ENCODE peak calls at places on chromosome 17, in six cellular contexts. M is CD4-positive, alpha-beta T cell; R is body of pancreas; I is RCC 7860; X is effector memory CD4-positive, alpha-beta T cell; N is H7. V is an unnamed sample.

GRCh38 chr17:81911277-81911961 is at the start of gene PCYT2:
- DNase-seq in N (peak), M (peak), I (peak), X (peak), R (peak), V (peak)

GRCh38 chr17:80123791-80124190 is 22.4 kb downstream of the GAA start:
- DNase-seq in R (peak), X (no peak), N (no peak), I (no peak), M (no peak), V (peak)

GRCh38 chr17:81167638-81168037 is 1.6 kb upstream of the AATK start:
- DNase-seq in M (no peak), R (no peak), X (no peak), N (no peak), I (no peak), V (no peak)

GRCh38 chr17:38939987-38940386 is 14.6 kb downstream of the LASP1NB start:
- DNase-seq in R (no peak), N (no peak), X (no peak), I (no peak), M (no peak), V (no peak)

GRCh38 chr17:60573139-60573975 is 26.6 kb upstream of the PPM1D start:
- DNase-seq in M (no peak), N (no peak), I (peak), R (no peak), X (no peak), V (peak)

GRCh38 chr17:56893503-56893902 is 20.3 kb downstream of the TRIM25 start:
- DNase-seq in I (no peak), R (no peak), X (no peak), M (no peak), N (peak), V (no peak)

GRCh38 chr17:40024901-40025300 is 9.7 kb downstream of the CSF3 start:
- DNase-seq in N (no peak), M (no peak), X (no peak), I (no peak), R (no peak), V (peak)

GRCh38 chr17:19654901-19655300 is 6.3 kb downstream of the ALDH3A2 start:
- DNase-seq in N (no peak), R (no peak), X (no peak), M (no peak), I (no peak), V (no peak)

GRCh38 chr17:37438141-37438540 is 31.5 kb downstream of the TADA2A start:
- DNase-seq in M (no peak), X (no peak), R (no peak), I (no peak), N (peak), V (no peak)

GRCh38 chr17:73822371-73822770 is 178.1 kb upstream of the SDK2 start:
- DNase-seq in X (no peak), M (no peak), N (no peak), R (no peak), I (no peak), V (no peak)

GRCh38 chr17:80791758-80792284 is 199.8 kb upstream of the CHMP6 start:
- DNase-seq in X (peak), N (no peak), M (no peak), R (peak), I (peak), V (peak)

GRCh38 chr17:2710804-2711607 is 558 bp downstream of the CLUH start:
- DNase-seq in X (no peak), R (peak), M (no peak), N (peak), I (no peak), V (no peak)

GRCh38 chr17:49830605-49831004 is 17.3 kb downstream of the TAC4 start:
- DNase-seq in M (no peak), X (no peak), N (no peak), I (peak), R (no peak), V (peak)

GRCh38 chr17:41322264-41322902 is 6.9 kb upstream of the KRTAP17-1 start:
- DNase-seq in N (peak), M (no peak), I (peak), X (no peak), R (no peak), V (peak)

GRCh38 chr17:67365762-67366192 is 600 bp downstream of the PSMD12 start:
- DNase-seq in X (no peak), I (peak), R (no peak), N (no peak), M (no peak), V (no peak)

GRCh38 chr17:34241062-34241461 is 14.0 kb upstream of the CCL2 start:
- DNase-seq in X (no peak), R (peak), I (no peak), N (no peak), M (no peak), V (no peak)

GRCh38 chr17:19755821-19756510 is 7.9 kb upstream of the ALDH3A1 start:
- DNase-seq in I (no peak), X (no peak), N (peak), M (no peak), R (no peak), V (no peak)

GRCh38 chr17:82105882-82106696 is 8.1 kb upstream of the FASN start:
- DNase-seq in M (peak), R (no peak), I (peak), N (peak), X (peak), V (peak)

GRCh38 chr17:43650471-43650870 is 11.3 kb downstream of the MEOX1 start:
- DNase-seq in M (no peak), N (no peak), R (no peak), I (no peak), X (no peak), V (no peak)

GRCh38 chr17:58630883-58631522 is 60.8 kb downstream of the TEX14 start:
- DNase-seq in R (peak), I (no peak), N (peak), M (no peak), X (peak), V (no peak)

GRCh38 chr17:47287068-47287467 is 33.4 kb downstream of the ITGB3 start:
- DNase-seq in R (no peak), X (no peak), M (no peak), I (no peak), N (no peak), V (no peak)

GRCh38 chr17:40097931-40098845 is 2.2 kb downstream of the NR1D1 start:
- DNase-seq in X (no peak), N (peak), R (peak), I (no peak), M (no peak), V (peak)

GRCh38 chr17:7204828-7205461 is 14.7 kb downstream of the DLG4 start:
- DNase-seq in R (peak), N (peak), X (peak), M (peak), I (no peak), V (no peak)

GRCh38 chr17:2975469-2975958 is 87.9 kb downstream of the OR1D5 start:
- DNase-seq in N (no peak), X (no peak), I (peak), R (no peak), M (no peak), V (no peak)

GRCh38 chr17:8057691-8058114 is 18.8 kb downstream of the ALOX15B start:
- DNase-seq in I (peak), X (no peak), M (no peak), R (peak), N (peak), V (peak)

GRCh38 chr17:309361-309888 is 43.2 kb downstream of the RPH3AL start:
- DNase-seq in M (no peak), R (no peak), I (no peak), X (no peak), N (peak), V (no peak)

GRCh38 chr17:60049936-60050335 is 28.8 kb downstream of the HEATR6 start:
- DNase-seq in N (no peak), X (no peak), I (no peak), R (no peak), M (no peak), V (no peak)

GRCh38 chr17:12113156-12113555 is 92.5 kb downstream of the MAP2K4 start:
- DNase-seq in R (no peak), X (no peak), M (no peak), N (no peak), I (no peak), V (no peak)

GRCh38 chr17:83079766-83080616 is 582 bp downstream of the METRNL start:
- DNase-seq in R (no peak), M (no peak), I (no peak), N (peak), X (no peak), V (no peak)

GRCh38 chr17:74126179-74126900 is 77.1 kb upstream of the RPL38 start:
- DNase-seq in I (no peak), N (no peak), X (no peak), M (no peak), R (no peak), V (no peak)